ENCODE peak calls at places on chromosomes 5 and 9, in seven cellular contexts. N is ureter, U is naive B cell, W is stromal cell of bone marrow, A is HT-29, M is AG08396, K is GM12891. Y is an unnamed sample.

GRCh38 chr5:155285673-155286072 is 272.1 kb downstream of the KIF4B start:
- DNase-seq in N (no peak), U (no peak), W (no peak), A (no peak), M (no peak), K (no peak), Y (no peak)

GRCh38 chr9:995776-996175 is 19.3 kb downstream of the DMRT3 start:
- DNase-seq in N (no peak), U (no peak), W (peak; percentile 45), A (no peak), M (no peak), K (no peak), Y (no peak)

GRCh38 chr5:149728303-149728702 is 1.8 kb upstream of the PPARGC1B start:
- DNase-seq in N (peak; percentile 79), U (no peak), W (no peak), A (peak; percentile 29), M (no peak), K (no peak), Y (no peak)

GRCh38 chr9:69645488-69645887 is 26.7 kb downstream of the APBA1 start:
- DNase-seq in N (peak; percentile 82), U (no peak), W (no peak), A (peak; percentile 95), M (no peak), K (no peak), Y (no peak)

GRCh38 chr9:76817489-76817888 is 53.3 kb downstream of the PCA3 start:
- DNase-seq in N (no peak), U (no peak), W (peak; percentile 44), A (no peak), M (peak; percentile 32), K (no peak), Y (no peak)

GRCh38 chr5:149227168-149227826 is 44.4 kb upstream of the AFAP1L1 start:
- DNase-seq in N (no peak), U (no peak), W (no peak), A (peak; percentile 62), M (peak; percentile 24), K (no peak), Y (no peak)

GRCh38 chr5:5140051-5141010 is at the start of gene ADAMTS16:
- DNase-seq in N (no peak), U (no peak), W (no peak), A (no peak), M (no peak), K (no peak), Y (no peak)

GRCh38 chr9:82353631-82354030 is 365.1 kb downstream of the SPATA31D1 start:
- DNase-seq in N (no peak), U (no peak), W (no peak), A (no peak), M (no peak), K (no peak), Y (no peak)

GRCh38 chr5:130975299-130975698 is 189.8 kb downstream of the HINT1 start:
- DNase-seq in N (no peak), U (no peak), W (no peak), A (no peak), M (no peak), K (no peak), Y (no peak)

GRCh38 chr5:89520771-89521170 is 637.8 kb upstream of the MEF2C start:
- DNase-seq in N (no peak), U (no peak), W (peak; percentile 34), A (no peak), M (no peak), K (no peak), Y (no peak)

GRCh38 chr9:69745716-69746538 is 13.9 kb downstream of the PTAR1 start:
- DNase-seq in N (no peak), U (no peak), W (no peak), A (peak; percentile 23), M (peak; percentile 26), K (no peak), Y (no peak)

GRCh38 chr9:14645648-14646047 is 47.6 kb downstream of the ZDHHC21 start:
- DNase-seq in N (no peak), U (no peak), W (no peak), A (no peak), M (no peak), K (no peak), Y (no peak)

GRCh38 chr9:2630158-2630557 is 8.6 kb downstream of the VLDLR start:
- DNase-seq in N (no peak), U (no peak), W (no peak), A (no peak), M (no peak), K (no peak), Y (no peak)

GRCh38 chr9:33048054-33048465 is 23.0 kb downstream of the DNAJA1 start:
- DNase-seq in N (no peak), U (no peak), W (no peak), A (no peak), M (no peak), K (no peak), Y (no peak)

GRCh38 chr9:93132946-93133640 is 958 bp downstream of the NINJ1 start:
- DNase-seq in N (peak; percentile 59), U (no peak), W (no peak), A (peak; percentile 28), M (peak; percentile 65), K (no peak), Y (no peak)

GRCh38 chr5:172782169-172783039 is 11.4 kb upstream of the DUSP1 start:
- DNase-seq in N (no peak), U (no peak), W (no peak), A (peak; percentile 61), M (no peak), K (no peak), Y (no peak)

GRCh38 chr9:37300620-37301368 is 121.7 kb upstream of the GRHPR start:
- DNase-seq in N (no peak), U (no peak), W (no peak), A (no peak), M (peak; percentile 15), K (no peak), Y (no peak)

GRCh38 chr5:1017056-1017455 is 8.5 kb downstream of the NKD2 start:
- DNase-seq in N (no peak), U (no peak), W (no peak), A (no peak), M (no peak), K (no peak), Y (no peak)

GRCh38 chr9:137679249-137679648 is 60.4 kb downstream of the EHMT1 start:
- DNase-seq in N (no peak), U (peak; percentile 58), W (no peak), A (no peak), M (no peak), K (no peak), Y (peak; percentile 74)

GRCh38 chr5:115435776-115436712 is 108.5 kb downstream of the FEM1C start:
- DNase-seq in N (no peak), U (no peak), W (no peak), A (peak; percentile 1), M (no peak), K (no peak), Y (no peak)

GRCh38 chr9:136052433-136052880 is 42.6 kb downstream of the NACC2 start:
- DNase-seq in N (peak; percentile 49), U (no peak), W (no peak), A (peak; percentile 75), M (peak; percentile 70), K (peak; percentile 14), Y (no peak)

GRCh38 chr9:124770359-124771020 is 621 bp downstream of the NR6A1 start:
- DNase-seq in N (no peak), U (no peak), W (no peak), A (peak; percentile 37), M (no peak), K (no peak), Y (no peak)

GRCh38 chr5:172403822-172404221 is 50.5 kb downstream of the SH3PXD2B start:
- DNase-seq in N (no peak), U (no peak), W (no peak), A (no peak), M (no peak), K (no peak), Y (no peak)

GRCh38 chr5:37619353-37619752 is 220.5 kb downstream of the GDNF start:
- DNase-seq in N (no peak), U (no peak), W (no peak), A (no peak), M (peak; percentile 31), K (no peak), Y (no peak)

GRCh38 chr5:136014049-136014516 is 14.7 kb upstream of the TGFBI start:
- DNase-seq in N (no peak), U (no peak), W (no peak), A (no peak), M (no peak), K (no peak), Y (no peak)

GRCh38 chr5:145619806-145620205 is 215.3 kb downstream of the PRELID2 start:
- DNase-seq in N (no peak), U (no peak), W (no peak), A (no peak), M (peak; percentile 24), K (no peak), Y (no peak)

GRCh38 chr5:137040641-137041340 is 458.3 kb downstream of the SPOCK1 start:
- DNase-seq in N (no peak), U (no peak), W (peak; percentile 43), A (no peak), M (peak; percentile 39), K (no peak), Y (no peak)

GRCh38 chr5:23089316-23089715 is 236.2 kb upstream of the CDH12 start:
- DNase-seq in N (no peak), U (no peak), W (no peak), A (no peak), M (no peak), K (no peak), Y (no peak)

GRCh38 chr5:139678751-139679750 is 30.9 kb downstream of the CXXC5 start:
- DNase-seq in N (no peak), U (no peak), W (no peak), A (no peak), M (peak; percentile 64), K (no peak), Y (no peak)

GRCh38 chr5:150583541-150584225 is 56.8 kb upstream of the SYNPO start:
- DNase-seq in N (no peak), U (no peak), W (no peak), A (no peak), M (no peak), K (no peak), Y (no peak)

GRCh38 chr5:172565931-172566665 is 75.0 kb upstream of the NEURL1B start:
- DNase-seq in N (no peak), U (no peak), W (no peak), A (no peak), M (no peak), K (no peak), Y (no peak)

GRCh38 chr5:12277504-12278192 is 373.4 kb upstream of the CTNND2 start:
- DNase-seq in N (no peak), U (no peak), W (no peak), A (no peak), M (no peak), K (no peak), Y (no peak)

GRCh38 chr5:142748132-142748531 is 22.0 kb upstream of the ARHGAP26 start:
- DNase-seq in N (no peak), U (no peak), W (no peak), A (no peak), M (no peak), K (no peak), Y (no peak)

GRCh38 chr9:114603183-114603582 is 7.9 kb upstream of the TMEM268 start:
- DNase-seq in N (no peak), U (no peak), W (no peak), A (no peak), M (no peak), K (no peak), Y (no peak)

GRCh38 chr9:96646081-96646991 is 8.8 kb downstream of the PRXL2C start:
- DNase-seq in N (peak; percentile 40), U (no peak), W (peak; percentile 78), A (no peak), M (peak; percentile 75), K (no peak), Y (no peak)

GRCh38 chr5:168334161-168335094 is 43.0 kb downstream of the WWC1 start:
- DNase-seq in N (no peak), U (no peak), W (no peak), A (peak; percentile 75), M (peak; percentile 84), K (no peak), Y (peak; percentile 90)

GRCh38 chr5:173663810-173664526 is 47.5 kb upstream of the BOD1 start:
- DNase-seq in N (no peak), U (no peak), W (no peak), A (no peak), M (no peak), K (peak; percentile 43), Y (no peak)

Y was measured in NT2/D1.